ENCODE peak calls at places on chromosomes 2 and 18, in five cellular contexts. L is skeletal muscle cell; I is activated CD4-positive, alpha-beta T cell treated with anti-CD3 and anti-CD28 coated beads for 36 hours; F is DMS153; Z is AG10803. A is an unnamed sample.
A peak's percentile ranks its signal among the peaks of the same experiment; 100 is the strongest.

GRCh38 chr2:189347540-189347939 is 93.7 kb upstream of the WDR75 start:
- DNase-seq in L (peak; percentile 96), I (peak; percentile 6), F (no peak), Z (peak; percentile 98), A (peak; percentile 53)

GRCh38 chr2:44718431-44718830 is 223.1 kb upstream of the SIX3 start:
- DNase-seq in L (no peak), I (no peak), F (no peak), Z (no peak), A (no peak)

GRCh38 chr2:225282858-225283693 is 116.4 kb upstream of the NYAP2 start:
- DNase-seq in L (peak; percentile 4), I (peak; percentile 25), F (peak; percentile 18), Z (peak; percentile 31), A (no peak)

GRCh38 chr2:183035954-183036669 is 2.1 kb downstream of the NCKAP1 start:
- DNase-seq in L (no peak), I (no peak), F (no peak), Z (no peak), A (no peak)

GRCh38 chr2:48306409-48307284 is 223.3 kb upstream of the STON1 start:
- DNase-seq in L (peak; percentile 36), I (no peak), F (no peak), Z (peak; percentile 76), A (no peak)

GRCh38 chr18:7224198-7224597 is 6.7 kb upstream of the LRRC30 start:
- DNase-seq in L (no peak), I (no peak), F (no peak), Z (no peak), A (no peak)

GRCh38 chr2:174901075-174901474 is 104.1 kb downstream of the CHN1 start:
- DNase-seq in L (no peak), I (peak; percentile 46), F (no peak), Z (peak; percentile 61), A (no peak)

GRCh38 chr2:241659150-241659739 is 21.8 kb downstream of the ATG4B start:
- DNase-seq in L (peak; percentile 32), I (peak; percentile 70), F (peak; percentile 1), Z (peak; percentile 76), A (no peak)

GRCh38 chr18:37570336-37570930 is 4.8 kb upstream of the CELF4 start:
- DNase-seq in L (no peak), I (no peak), F (no peak), Z (no peak), A (no peak)

GRCh38 chr2:124524155-124524910 is 499.2 kb downstream of the CNTNAP5 start:
- DNase-seq in L (no peak), I (no peak), F (no peak), Z (no peak), A (no peak)

GRCh38 chr18:48040457-48041110 is 110.1 kb upstream of the SMAD2 start:
- DNase-seq in L (no peak), I (no peak), F (no peak), Z (no peak), A (no peak)

GRCh38 chr2:137886432-137886831 is 77.8 kb upstream of the HNMT start:
- DNase-seq in L (no peak), I (no peak), F (peak; percentile 30), Z (no peak), A (no peak)

GRCh38 chr2:230940476-230940815 is 15.4 kb upstream of the GPR55 start:
- DNase-seq in L (no peak), I (no peak), F (no peak), Z (no peak), A (no peak)

GRCh38 chr2:191350826-191351225 is 105.6 kb downstream of the MYO1B start:
- DNase-seq in L (no peak), I (no peak), F (no peak), Z (peak; percentile 40), A (no peak)

GRCh38 chr18:69958422-69958821 is 10.7 kb upstream of the CD226 start:
- DNase-seq in L (no peak), I (peak; percentile 72), F (no peak), Z (no peak), A (no peak)

GRCh38 chr2:71611781-71612545 is 158.6 kb downstream of the DYSF start:
- DNase-seq in L (no peak), I (no peak), F (no peak), Z (no peak), A (no peak)

GRCh38 chr2:174051741-174052638 is 86.8 kb upstream of the SP3 start:
- DNase-seq in L (no peak), I (no peak), F (no peak), Z (peak; percentile 65), A (no peak)

GRCh38 chr18:63213331-63213900 is 106.2 kb downstream of the BCL2 start:
- DNase-seq in L (no peak), I (peak; percentile 56), F (no peak), Z (peak; percentile 34), A (no peak)

GRCh38 chr2:121175326-121175725 is 109.7 kb downstream of the TFCP2L1 start:
- DNase-seq in L (no peak), I (no peak), F (no peak), Z (no peak), A (no peak)

GRCh38 chr2:174076040-174076439 is 110.9 kb upstream of the SP3 start:
- DNase-seq in L (no peak), I (no peak), F (no peak), Z (peak; percentile 9), A (no peak)

GRCh38 chr18:9743200-9744016 is 35.3 kb downstream of the RAB31 start:
- DNase-seq in L (peak; percentile 88), I (peak; percentile 24), F (no peak), Z (peak; percentile 93), A (no peak)

GRCh38 chr2:233815861-233816260 is 37.7 kb downstream of the MROH2A start:
- DNase-seq in L (no peak), I (no peak), F (no peak), Z (peak; percentile 18), A (no peak)

GRCh38 chr2:179264238-179265081 is at the start of gene SESTD1:
- DNase-seq in L (no peak), I (peak; percentile 75), F (no peak), Z (peak; percentile 41), A (no peak)

GRCh38 chr2:127054996-127055785 is 51.8 kb downstream of the BIN1 start:
- DNase-seq in L (no peak), I (no peak), F (no peak), Z (no peak), A (no peak)

GRCh38 chr2:6492573-6492972 is 373.1 kb downstream of the CMPK2 start:
- DNase-seq in L (peak; percentile 23), I (no peak), F (no peak), Z (no peak), A (no peak)

GRCh38 chr2:173350383-173350782 is 4.3 kb upstream of the CDCA7 start:
- DNase-seq in L (no peak), I (no peak), F (no peak), Z (no peak), A (no peak)

GRCh38 chr2:32168513-32168912 is 2.8 kb downstream of the SLC30A6 start:
- DNase-seq in L (no peak), I (no peak), F (no peak), Z (no peak), A (no peak)

GRCh38 chr2:51859260-51859659 is 827.3 kb upstream of the NRXN1 start:
- DNase-seq in L (no peak), I (no peak), F (no peak), Z (no peak), A (no peak)

GRCh38 chr2:12096425-12096824 is 350.0 kb downstream of the LPIN1 start:
- DNase-seq in L (no peak), I (no peak), F (no peak), Z (no peak), A (no peak)

GRCh38 chr2:202249864-202250263 is 11.5 kb upstream of the SUMO1 start:
- DNase-seq in L (no peak), I (no peak), F (no peak), Z (no peak), A (no peak)

GRCh38 chr2:37324536-37324785 is 172 bp downstream of the PRKD3 start:
- DNase-seq in L (no peak), I (peak; percentile 80), F (no peak), Z (peak; percentile 73), A (no peak)

GRCh38 chr2:197453914-197454398 is 604 bp downstream of the COQ10B start:
- DNase-seq in L (peak; percentile 83), I (no peak), F (no peak), Z (peak; percentile 94), A (peak; percentile 80)

GRCh38 chr18:12944724-12945123 is 3.1 kb upstream of the SEH1L start:
- DNase-seq in L (no peak), I (no peak), F (no peak), Z (peak; percentile 65), A (no peak)

GRCh38 chr2:44940053-44940494 is 1.4 kb upstream of the SIX3 start:
- DNase-seq in L (no peak), I (no peak), F (no peak), Z (no peak), A (no peak)

GRCh38 chr2:8144131-8144631 is 537.7 kb upstream of the ID2 start:
- DNase-seq in L (no peak), I (no peak), F (no peak), Z (no peak), A (no peak)

A was measured in pulmonary artery endothelial cell.